ENCODE peak calls at places on chromosomes 2 and 18, in ten cellular contexts. Q, B, S, V, W, F, R, X, Y and E are unnamed samples.
A peak's percentile ranks its signal among the peaks of the same experiment; 100 is the strongest.

GRCh38 chr2:206160124-206160806 is 570 bp downstream of the EEF1B2 start:
- DNase-seq in Q (no peak), B (peak; percentile 78), S (peak; percentile 70), V (no peak), W (no peak), F (no peak), R (no peak), X (peak; percentile 79), Y (peak; percentile 57), E (no peak)

GRCh38 chr18:23779696-23780303 is 90.5 kb downstream of the LAMA3 start:
- DNase-seq in Q (no peak), B (no peak), S (peak; percentile 30), V (no peak), W (peak; percentile 55), F (no peak), R (no peak), X (no peak), Y (no peak), E (no peak)

GRCh38 chr18:3595282-3596273 is 145.6 kb downstream of the TGIF1 start:
- DNase-seq in Q (no peak), B (no peak), S (no peak), V (peak; percentile 80), W (peak; percentile 83), F (peak; percentile 77), R (peak; percentile 84), X (no peak), Y (peak; percentile 11), E (peak; percentile 40)

GRCh38 chr18:74255022-74255658 is 36.6 kb downstream of the CYB5A start:
- DNase-seq in Q (no peak), B (no peak), S (no peak), V (no peak), W (no peak), F (no peak), R (peak; percentile 64), X (no peak), Y (no peak), E (no peak)

GRCh38 chr2:159875083-159875482 is 77.1 kb upstream of the CD302 start:
- DNase-seq in Q (no peak), B (no peak), S (no peak), V (no peak), W (no peak), F (no peak), R (no peak), X (no peak), Y (no peak), E (no peak)

GRCh38 chr2:127219716-127220090 is 396 bp downstream of the CYP27C1 start:
- DNase-seq in Q (peak; percentile 78), B (no peak), S (peak; percentile 68), V (no peak), W (no peak), F (no peak), R (no peak), X (peak; percentile 82), Y (no peak), E (no peak)

GRCh38 chr2:9205963-9206948 is at the start of gene ASAP2:
- DNase-seq in Q (peak; percentile 87), B (peak; percentile 88), S (peak; percentile 87), V (no peak), W (no peak), F (no peak), R (no peak), X (peak; percentile 99), Y (no peak), E (peak; percentile 22)

GRCh38 chr2:168220971-168221819 is 26.2 kb downstream of the STK39 start:
- DNase-seq in Q (no peak), B (no peak), S (no peak), V (no peak), W (no peak), F (no peak), R (peak; percentile 18), X (no peak), Y (no peak), E (no peak)

GRCh38 chr2:220365023-220365422 is 737.6 kb downstream of the SLC4A3 start:
- DNase-seq in Q (no peak), B (no peak), S (no peak), V (peak; percentile 44), W (peak; percentile 95), F (no peak), R (peak; percentile 39), X (no peak), Y (no peak), E (no peak)

GRCh38 chr2:181977661-181978350 is 7.8 kb upstream of the PPP1R1C start:
- DNase-seq in Q (no peak), B (no peak), S (no peak), V (peak; percentile 98), W (no peak), F (no peak), R (no peak), X (no peak), Y (no peak), E (no peak)

GRCh38 chr2:20526666-20527065 is 79.8 kb downstream of the RHOB start:
- DNase-seq in Q (no peak), B (no peak), S (no peak), V (no peak), W (no peak), F (no peak), R (no peak), X (peak; percentile 88), Y (no peak), E (no peak)

GRCh38 chr2:214874694-214875093 is 65.2 kb upstream of the BARD1 start:
- DNase-seq in Q (no peak), B (no peak), S (no peak), V (no peak), W (no peak), F (no peak), R (no peak), X (no peak), Y (no peak), E (no peak)

GRCh38 chr2:146990311-146990781 is 854.5 kb upstream of the ACVR2A start:
- DNase-seq in Q (no peak), B (no peak), S (no peak), V (no peak), W (no peak), F (no peak), R (no peak), X (no peak), Y (no peak), E (no peak)

GRCh38 chr2:74138952-74139323 is 8.8 kb downstream of the BOLA3 start:
- DNase-seq in Q (no peak), B (no peak), S (no peak), V (no peak), W (no peak), F (no peak), R (no peak), X (no peak), Y (no peak), E (no peak)
- TF ChIP-seq CTCF in Q (no peak), B (no peak), S (peak; percentile 21), V (no peak), W (no peak), F (no peak), R (no peak), X (peak; percentile 26), Y (no peak), E (no peak)

GRCh38 chr2:154439156-154439555 is 259.3 kb upstream of the KCNJ3 start:
- DNase-seq in Q (no peak), B (no peak), S (no peak), V (no peak), W (no peak), F (no peak), R (no peak), X (no peak), Y (no peak), E (no peak)
- TF ChIP-seq CTCF in Q (peak; percentile 48), B (no peak), S (no peak), V (no peak), W (no peak), F (no peak), R (no peak), X (peak; percentile 41), Y (no peak), E (no peak)

GRCh38 chr2:106851475-106851874 is 34.5 kb downstream of the ST6GAL2 start:
- DNase-seq in Q (no peak), B (no peak), S (no peak), V (no peak), W (no peak), F (no peak), R (no peak), X (no peak), Y (no peak), E (no peak)

GRCh38 chr2:106852103-106852502 is 33.9 kb downstream of the ST6GAL2 start:
- DNase-seq in Q (peak; percentile 54), B (no peak), S (no peak), V (no peak), W (no peak), F (no peak), R (no peak), X (no peak), Y (no peak), E (no peak)

GRCh38 chr2:106849253-106849652 is 36.7 kb downstream of the ST6GAL2 start:
- DNase-seq in Q (no peak), B (no peak), S (no peak), V (no peak), W (no peak), F (no peak), R (no peak), X (no peak), Y (no peak), E (no peak)

GRCh38 chr2:106847366-106847765 is 38.6 kb downstream of the ST6GAL2 start:
- DNase-seq in Q (no peak), B (no peak), S (no peak), V (no peak), W (no peak), F (no peak), R (no peak), X (no peak), Y (no peak), E (no peak)

GRCh38 chr2:106851055-106851454 is 34.9 kb downstream of the ST6GAL2 start:
- DNase-seq in Q (no peak), B (no peak), S (peak; percentile 44), V (no peak), W (no peak), F (no peak), R (no peak), X (no peak), Y (no peak), E (no peak)
- TF ChIP-seq CTCF in Q (no peak), B (no peak), S (no peak), V (no peak), W (no peak), F (no peak), R (no peak), X (no peak), Y (no peak), E (no peak)

GRCh38 chr2:134228493-134228903 is 25.4 kb upstream of the MGAT5 start:
- DNase-seq in Q (no peak), B (no peak), S (no peak), V (no peak), W (no peak), F (no peak), R (no peak), X (no peak), Y (no peak), E (no peak)
- TF ChIP-seq CTCF in Q (peak; percentile 40), B (peak; percentile 37), S (peak; percentile 36), V (peak; percentile 24), W (no peak), F (peak; percentile 22), R (peak; percentile 32), X (peak; percentile 47), Y (peak; percentile 23), E (no peak)

GRCh38 chr2:11746807-11747459 is 501 bp downstream of the LPIN1 start:
- DNase-seq in Q (no peak), B (no peak), S (peak; percentile 73), V (no peak), W (no peak), F (peak; percentile 58), R (no peak), X (peak; percentile 60), Y (no peak), E (no peak)
- TF ChIP-seq CTCF in Q (no peak), B (no peak), S (peak; percentile 3), V (no peak), W (no peak), F (no peak), R (no peak), X (no peak), Y (no peak), E (no peak)